ENCODE peak calls at places on chromosome 1, in nine cellular contexts. O is NCI-H1694 treated with DMSO at 0.1 percent for 48 hours; Z is progenitor cell of endocrine pancreas; S is stimulated activated CD8-positive, alpha-beta memory T cell treated with anti-CD3 and anti-CD28 coated beads, Interleukin-7, amount 100 ng/mL, for 24 hours; B is B cell; W is GM12864; T is A549; U is pancreas; P is DND-41. X is an unnamed sample.

GRCh38 chr1:201640624-201641023 is 101.7 kb downstream of the NAV1 start:
- DNase-seq in O (peak), Z (no peak), S (no peak), B (no peak), W (no peak), T (no peak), U (no peak), P (no peak), X (peak)

GRCh38 chr1:61412601-61413000 is 312.3 kb downstream of the TM2D1 start:
- DNase-seq in O (no peak), Z (no peak), S (no peak), B (no peak), W (no peak), T (no peak), U (no peak), P (no peak), X (no peak)

GRCh38 chr1:89044970-89045695 is 19.9 kb downstream of the GBP1 start:
- DNase-seq in O (no peak), Z (no peak), S (no peak), B (no peak), W (no peak), T (peak), U (no peak), P (no peak), X (no peak)

GRCh38 chr1:38586993-38587646 is 272.5 kb downstream of the RRAGC start:
- DNase-seq in O (no peak), Z (peak), S (no peak), B (peak), W (peak), T (peak), U (peak), P (peak), X (peak)

GRCh38 chr1:42422672-42423236 is 33.1 kb downstream of the ZMYND12 start:
- DNase-seq in O (peak), Z (no peak), S (no peak), B (no peak), W (no peak), T (no peak), U (no peak), P (no peak), X (peak)

GRCh38 chr1:202162049-202162417 is 1.6 kb upstream of the PTPN7 start:
- DNase-seq in O (no peak), Z (no peak), S (no peak), B (peak), W (peak), T (no peak), U (no peak), P (peak), X (no peak)

GRCh38 chr1:30936541-30937171 is 28.1 kb upstream of the SDC3 start:
- DNase-seq in O (no peak), Z (no peak), S (no peak), B (no peak), W (no peak), T (no peak), U (no peak), P (no peak), X (no peak)

GRCh38 chr1:202063093-202063492 is 52.7 kb downstream of the ELF3 start:
- DNase-seq in O (no peak), Z (no peak), S (no peak), B (no peak), W (no peak), T (peak), U (no peak), P (no peak), X (no peak)

GRCh38 chr1:200168926-200169325 is 141.4 kb downstream of the NR5A2 start:
- DNase-seq in O (no peak), Z (no peak), S (no peak), B (no peak), W (no peak), T (no peak), U (no peak), P (no peak), X (no peak)

GRCh38 chr1:150863765-150864164 is 12.6 kb downstream of the ARNT start:
- DNase-seq in O (no peak), Z (no peak), S (no peak), B (no peak), W (no peak), T (no peak), U (no peak), P (no peak), X (no peak)

GRCh38 chr1:68140536-68140935 is 90.1 kb upstream of the DIRAS3 start:
- DNase-seq in O (no peak), Z (no peak), S (no peak), B (no peak), W (no peak), T (no peak), U (no peak), P (no peak), X (no peak)

GRCh38 chr1:175591083-175591743 is 152.2 kb downstream of the TNR start:
- DNase-seq in O (no peak), Z (no peak), S (no peak), B (no peak), W (no peak), T (no peak), U (no peak), P (no peak), X (peak)

X was measured in NCI-H82.